ENCODE peak calls at places on chromosomes 1 and 21, in ten cellular contexts. H is Ammon's horn, T is Right ventricle myocardium inferior, S is kidney glomerular epithelial cell, N is progenitor cell of endocrine pancreas, R is uterus, F is T follicular helper cell, Q is RWPE1, W is ACHN, J is GM20000. L is an unnamed sample.

GRCh38 chr21:35346697-35347096 is 297.6 kb upstream of the RUNX1 start:
- DNase-seq in H (no peak), N (no peak), T (no peak), Q (no peak), J (no peak), S (no peak), F (no peak), W (no peak), R (no peak), L (no peak)

GRCh38 chr1:244154882-244155531 is 103.9 kb downstream of the ZBTB18 start:
- DNase-seq in J (no peak), R (no peak), F (no peak), W (no peak), H (peak), S (no peak), Q (no peak), N (no peak), T (no peak), L (peak)

GRCh38 chr1:35014486-35014885 is 17.3 kb downstream of the ZMYM6 start:
- DNase-seq in Q (no peak), W (no peak), R (no peak), J (no peak), H (no peak), F (no peak), S (no peak), N (no peak), T (no peak), L (no peak)

GRCh38 chr1:41915786-41916571 is 2.7 kb downstream of the HIVEP3 start:
- DNase-seq in S (no peak), T (no peak), W (no peak), Q (no peak), R (no peak), H (peak), F (peak), J (no peak), N (no peak), L (peak)

GRCh38 chr21:44752701-44753235 is 41.4 kb upstream of the TSPEAR start:
- DNase-seq in T (no peak), W (no peak), R (no peak), N (no peak), S (no peak), F (no peak), H (no peak), Q (peak), J (no peak), L (no peak)

GRCh38 chr1:27772071-27772470 is 948 bp upstream of the STX12 start:
- DNase-seq in T (no peak), F (no peak), Q (no peak), S (no peak), J (no peak), N (no peak), H (no peak), R (no peak), W (no peak), L (no peak)

GRCh38 chr1:191752342-191752741 is 405.9 kb upstream of the RGS18 start:
- DNase-seq in N (no peak), T (no peak), Q (no peak), S (no peak), W (peak), J (no peak), F (no peak), R (no peak), H (no peak), L (peak)

GRCh38 chr21:17780539-17780938 is 38.6 kb downstream of the C21orf91 start:
- DNase-seq in R (no peak), S (no peak), Q (no peak), N (no peak), T (no peak), W (no peak), F (peak), J (peak), H (no peak), L (peak)

GRCh38 chr1:155044812-155045690 is 6.1 kb upstream of the ADAM15 start:
- DNase-seq in J (peak), F (peak), H (peak), S (peak), R (peak), N (peak), Q (peak), W (peak), T (peak), L (peak)

GRCh38 chr1:76950306-76950705 is 83.0 kb downstream of the ST6GALNAC5 start:
- DNase-seq in Q (no peak), F (no peak), W (no peak), H (no peak), N (no peak), S (peak), J (no peak), R (no peak), T (no peak), L (no peak)

GRCh38 chr1:195763146-195763906 is 844.9 kb downstream of the KCNT2 start:
- DNase-seq in S (no peak), N (no peak), T (no peak), J (no peak), W (no peak), Q (no peak), H (peak), R (no peak), F (no peak), L (no peak)

GRCh38 chr1:11714831-11715574 is 20.9 kb upstream of the AGTRAP start:
- DNase-seq in H (no peak), R (no peak), Q (no peak), N (no peak), J (no peak), T (no peak), W (no peak), F (no peak), S (no peak), L (no peak)

GRCh38 chr1:71222668-71223067 is 141.8 kb upstream of the ZRANB2 start:
- DNase-seq in J (no peak), T (no peak), R (no peak), W (no peak), F (no peak), N (no peak), S (no peak), H (no peak), Q (no peak), L (no peak)